ENCODE peak calls at places on chromosome 14, in four cellular contexts. C is A549, H is HCT116, B is H1. Y is an unnamed sample.
A peak's percentile ranks its signal among the peaks of the same experiment; 100 is the strongest.

GRCh38 chr14:92601757-92602417 is 88.3 kb downstream of the RIN3 start:
- DNase-seq in B (no peak), C (no peak), H (no peak), Y (no peak)

GRCh38 chr14:37580146-37580545 is 14.9 kb downstream of the FOXA1 start:
- DNase-seq in C (no peak), H (no peak), B (no peak), Y (no peak)

GRCh38 chr14:71372411-71372838 is 465.2 kb downstream of the PCNX1 start:
- DNase-seq in H (no peak), B (no peak), C (no peak), Y (no peak)

GRCh38 chr14:57816568-57817284 is 49.2 kb downstream of the SLC35F4 start:
- DNase-seq in B (no peak), H (peak; percentile 41), C (no peak), Y (no peak)

GRCh38 chr14:71175491-71175890 is 268.2 kb downstream of the PCNX1 start:
- DNase-seq in B (no peak), H (no peak), C (no peak), Y (no peak)

GRCh38 chr14:67749341-67750110 is 47.8 kb downstream of the RDH12 start:
- DNase-seq in H (no peak), B (no peak), C (no peak), Y (no peak)

GRCh38 chr14:86513564-86513963 is 983.6 kb downstream of the FLRT2 start:
- DNase-seq in H (no peak), B (no peak), C (no peak), Y (no peak)

GRCh38 chr14:57182760-57183503 is 85.8 kb downstream of the EXOC5 start:
- DNase-seq in C (no peak), H (peak; percentile 16), B (no peak), Y (no peak)

GRCh38 chr14:37480446-37481290 is 114.4 kb downstream of the FOXA1 start:
- DNase-seq in C (no peak), B (no peak), H (no peak), Y (no peak)

GRCh38 chr14:104870368-104871144 is 5.5 kb downstream of the CEP170B start:
- DNase-seq in H (no peak), C (peak; percentile 45), B (peak; percentile 81), Y (no peak)

GRCh38 chr14:64910847-64911495 is 3.3 kb upstream of the CHURC1 start:
- DNase-seq in H (peak; percentile 39), C (peak; percentile 30), B (no peak), Y (no peak)

GRCh38 chr14:104284107-104284592 is 145.8 kb downstream of the KIF26A start:
- DNase-seq in C (no peak), H (no peak), B (no peak), Y (no peak)

GRCh38 chr14:71469936-71470335 is 462.3 kb upstream of the RGS6 start:
- DNase-seq in B (no peak), C (no peak), H (no peak), Y (no peak)

GRCh38 chr14:58238252-58239247 is 6.1 kb upstream of the PSMA3 start:
- DNase-seq in C (no peak), B (no peak), H (no peak), Y (no peak)

GRCh38 chr14:93496856-93497255 is 66.1 kb downstream of the UNC79 start:
- DNase-seq in C (no peak), H (no peak), B (no peak), Y (no peak)

GRCh38 chr14:90603336-90603735 is 206.5 kb downstream of the CALM1 start:
- DNase-seq in B (no peak), H (no peak), C (no peak), Y (no peak)

GRCh38 chr14:24298892-24299254 is 707 bp downstream of the DHRS1 start:
- DNase-seq in C (peak; percentile 60), B (no peak), H (peak; percentile 24), Y (no peak)

GRCh38 chr14:89673499-89674225 is 256.6 kb upstream of the FOXN3 start:
- DNase-seq in B (no peak), C (no peak), H (no peak), Y (no peak)

GRCh38 chr14:51369814-51370213 is 129.8 kb downstream of the TMX1 start:
- DNase-seq in B (peak; percentile 58), H (peak; percentile 18), C (no peak), Y (no peak)

GRCh38 chr14:61514006-61514830 is 181.1 kb upstream of the HIF1A start:
- DNase-seq in B (no peak), H (no peak), C (no peak), Y (no peak)

GRCh38 chr14:25042362-25043299 is 7.3 kb downstream of the STXBP6 start:
- DNase-seq in C (no peak), H (no peak), B (no peak), Y (no peak)

GRCh38 chr14:68230941-68231717 is 411.6 kb downstream of the RAD51B start:
- DNase-seq in H (no peak), C (no peak), B (no peak), Y (no peak)

GRCh38 chr14:102314242-102315011 is 5.1 kb upstream of the ZNF839 start:
- DNase-seq in H (peak; percentile 57), C (peak; percentile 88), B (peak; percentile 88), Y (no peak)

GRCh38 chr14:22546722-22547071 is 42.3 kb downstream of the DAD1 start:
- DNase-seq in C (no peak), B (no peak), H (no peak), Y (no peak)

GRCh38 chr14:22544406-22544805 is 44.6 kb downstream of the DAD1 start:
- DNase-seq in C (no peak), B (no peak), H (no peak), Y (no peak)

GRCh38 chr14:22544881-22545420 is 44.1 kb downstream of the DAD1 start:
- DNase-seq in B (no peak), C (no peak), H (no peak), Y (no peak)

GRCh38 chr14:22547309-22547947 is 41.6 kb downstream of the DAD1 start:
- DNase-seq in B (no peak), H (no peak), C (no peak), Y (no peak)

DNA sequence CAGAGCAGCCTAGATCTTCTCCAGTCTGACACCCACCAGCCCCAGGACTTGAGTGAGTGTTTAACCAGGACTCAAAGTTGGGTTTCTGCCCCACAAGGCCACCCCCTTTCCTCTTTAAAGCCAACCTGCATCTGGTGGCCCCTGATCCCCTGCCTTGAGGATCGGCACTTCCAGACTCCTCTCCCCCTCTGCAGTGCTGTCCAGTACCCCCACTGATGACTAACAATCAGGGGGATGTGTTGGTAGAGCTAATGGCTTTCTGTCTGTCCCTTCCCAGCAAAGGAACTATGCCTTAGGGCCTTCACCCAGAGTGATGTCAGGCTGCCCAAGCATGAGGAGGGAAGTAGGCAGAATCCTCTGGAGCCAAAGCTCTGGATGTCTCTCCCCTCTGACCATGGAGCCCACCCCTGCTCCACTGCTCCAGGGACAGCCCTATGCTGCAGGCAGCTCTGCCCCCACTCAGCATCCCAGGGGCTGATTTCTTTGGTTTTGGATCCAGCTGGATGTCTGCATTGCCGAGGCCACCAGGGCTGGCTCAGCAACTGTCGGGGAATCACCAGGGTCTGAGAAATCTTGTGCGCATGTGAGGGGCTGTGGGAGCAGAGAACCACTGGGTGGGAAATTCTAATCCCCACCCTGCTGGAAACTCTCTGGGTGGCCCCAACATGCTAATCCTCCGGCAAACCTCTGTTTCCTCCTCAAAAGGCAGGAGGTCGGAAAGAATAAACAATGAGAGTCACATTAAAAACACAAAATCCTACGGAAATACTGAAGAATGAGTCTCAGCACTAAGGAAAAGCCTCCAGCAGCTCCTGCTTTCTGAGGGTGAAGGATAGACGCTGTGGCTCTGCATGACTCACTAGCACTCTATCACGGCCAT is 42.9 kb downstream of the DAD1 start:
- DNase-seq in H (no peak), C (no peak), B (no peak), Y (no peak)
- TF ChIP-seq RAD21 in H (no peak), C (no peak), B (no peak), Y (no peak)

DNA sequence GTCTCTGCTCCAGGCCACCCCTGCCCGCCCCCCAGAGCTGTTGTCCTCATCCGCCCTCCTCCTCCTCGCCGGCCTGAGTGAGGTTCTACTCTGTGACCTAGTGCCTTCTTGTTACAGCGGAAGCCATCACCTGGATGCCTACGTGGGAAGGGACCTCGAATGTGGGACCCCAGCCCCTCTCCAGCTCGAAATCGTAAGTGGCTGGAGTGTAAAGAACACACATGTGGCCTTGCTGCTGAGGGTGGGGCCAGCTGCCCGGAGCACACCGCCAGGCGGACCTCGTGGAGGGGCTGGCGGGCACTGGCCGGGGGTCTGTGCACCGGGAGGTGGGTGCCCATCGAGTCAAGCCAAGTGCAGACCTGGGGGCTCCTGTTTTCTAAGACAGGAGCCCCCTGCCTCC is 19.4 kb downstream of the MEG3 start:
- DNase-seq in C (no peak), B (no peak), H (no peak), Y (no peak)
- TF ChIP-seq RAD21 in C (no peak), B (no peak), H (no peak), Y (no peak)

GRCh38 chr14:72688990-72689677 is 204.8 kb downstream of the DPF3 start:
- DNase-seq in H (no peak), B (peak; percentile 45), C (no peak), Y (no peak)
- TF ChIP-seq RAD21 in H (no peak), B (peak; percentile 4), C (no peak), Y (no peak)

GRCh38 chr14:98950356-98950895 is 321.6 kb downstream of the BCL11B start:
- DNase-seq in C (no peak), B (no peak), H (no peak), Y (no peak)
- TF ChIP-seq RAD21 in C (no peak), B (no peak), H (no peak), Y (no peak)

DNA sequence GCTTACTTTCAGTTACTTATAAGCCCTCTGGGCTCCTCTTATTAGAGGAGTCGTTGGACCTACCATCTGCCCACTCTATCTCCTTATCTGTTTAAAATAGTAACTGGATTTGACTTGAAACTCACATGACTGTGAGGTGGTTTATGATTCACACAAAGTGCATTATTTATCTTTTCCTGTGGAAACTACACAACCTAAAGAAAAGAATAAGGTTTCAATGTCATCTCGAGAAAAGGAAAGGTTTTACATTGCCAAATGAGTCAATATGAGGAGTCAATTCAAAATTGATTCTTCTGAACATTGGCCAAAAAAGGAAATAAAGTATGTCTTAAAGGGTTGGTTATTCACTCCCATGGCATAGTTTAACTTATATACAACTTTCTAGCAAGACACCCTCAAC is 225.0 kb upstream of the G2E3 start:
- DNase-seq in B (no peak), H (no peak), C (no peak), Y (no peak)
- TF ChIP-seq RAD21 in B (no peak), H (no peak), C (no peak), Y (no peak)

GRCh38 chr14:23139874-23140273 is 20.8 kb upstream of the CEBPE start:
- DNase-seq in H (no peak), C (no peak), B (no peak), Y (no peak)
- TF ChIP-seq RAD21 in H (no peak), C (no peak), B (no peak), Y (no peak)

DNA sequence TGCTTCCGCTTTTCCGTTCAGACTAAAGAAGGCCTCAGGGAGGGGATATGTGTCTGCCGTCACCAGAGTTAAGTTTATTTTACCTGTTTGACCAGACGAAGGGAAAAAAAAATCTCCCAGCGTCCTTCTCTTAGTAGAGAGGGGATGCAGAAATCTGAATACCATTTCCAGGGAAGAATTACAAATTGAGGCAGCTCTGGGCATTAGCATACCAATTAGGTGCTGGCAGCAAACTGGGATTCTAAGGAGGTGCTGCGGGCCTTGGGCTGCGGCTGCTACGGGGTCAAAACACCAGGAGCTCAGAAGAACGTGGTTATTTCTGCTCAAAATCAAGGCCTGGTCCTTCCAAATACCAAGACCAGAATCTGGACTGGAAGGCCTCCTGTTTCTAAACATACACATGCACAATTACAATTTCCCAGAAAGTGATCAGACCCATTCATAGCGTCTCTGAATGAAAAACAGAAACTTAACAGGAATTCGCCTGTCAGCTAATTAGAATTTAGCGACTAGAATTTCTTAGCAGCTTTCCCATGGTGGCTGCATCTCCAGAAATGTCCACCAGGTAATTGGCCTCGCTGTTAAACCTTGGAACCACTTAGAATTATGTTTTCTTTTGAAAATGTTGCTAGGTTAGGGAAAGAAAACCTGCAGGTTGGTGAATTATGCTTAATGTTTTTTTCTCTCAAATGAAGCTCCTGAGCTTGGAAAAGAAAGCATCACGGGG is 617.0 kb downstream of the VRK1 start:
- DNase-seq in C (no peak), H (no peak), B (peak; percentile 49), Y (no peak)
- TF ChIP-seq RAD21 in C (no peak), H (no peak), B (no peak), Y (no peak)